ENCODE peak calls at places on chromosome 7, in ten cellular contexts. Q is fibroblast of lung, T is upper lobe of right lung, L is PC-3, A is fibroblast of mammary gland, O is prostate gland, C is GM23338, B is hepatocyte, R is colonic mucosa, W is A549. Y is an unnamed sample.

GRCh38 chr7:154690411-154690810 is 312.5 kb downstream of the PAXIP1 start:
- DNase-seq in T (no peak), R (no peak), Q (no peak), L (no peak), C (no peak), A (no peak), O (no peak), W (no peak), B (no peak), Y (no peak)

GRCh38 chr7:43217055-43217454 is 104.6 kb downstream of the HECW1 start:
- DNase-seq in B (no peak), Q (no peak), O (no peak), L (no peak), W (no peak), R (no peak), A (no peak), T (no peak), C (no peak), Y (no peak)

GRCh38 chr7:155741805-155742204 is 70.5 kb downstream of the SHH start:
- DNase-seq in O (no peak), T (no peak), R (no peak), C (no peak), A (no peak), Q (no peak), L (no peak), B (no peak), W (no peak), Y (no peak)

GRCh38 chr7:93427107-93427506 is 147.4 kb downstream of the CALCR start:
- DNase-seq in R (no peak), T (no peak), A (no peak), L (no peak), C (no peak), Q (no peak), B (no peak), W (no peak), O (no peak), Y (no peak)

GRCh38 chr7:155408657-155409586 is 49.0 kb upstream of the EN2 start:
- DNase-seq in L (no peak), C (peak; percentile 37), A (no peak), T (no peak), Q (no peak), W (no peak), R (no peak), O (no peak), B (no peak), Y (no peak)

GRCh38 chr7:194257-194995 is 2.1 kb downstream of the FAM20C start:
- DNase-seq in B (peak; percentile 51), O (no peak), A (no peak), T (no peak), C (peak; percentile 49), Q (peak; percentile 62), W (no peak), R (peak; percentile 33), L (no peak), Y (no peak)

GRCh38 chr7:132935608-132936007 is 146.3 kb downstream of the CHCHD3 start:
- DNase-seq in Q (no peak), A (no peak), L (no peak), R (no peak), B (no peak), T (no peak), C (no peak), W (no peak), O (no peak), Y (no peak)

GRCh38 chr7:835491-836401 is 3.5 kb downstream of the SUN1 start:
- DNase-seq in Q (no peak), R (no peak), O (no peak), A (peak; percentile 16), B (no peak), C (no peak), L (peak; percentile 73), T (no peak), W (no peak), Y (no peak)

DNA sequence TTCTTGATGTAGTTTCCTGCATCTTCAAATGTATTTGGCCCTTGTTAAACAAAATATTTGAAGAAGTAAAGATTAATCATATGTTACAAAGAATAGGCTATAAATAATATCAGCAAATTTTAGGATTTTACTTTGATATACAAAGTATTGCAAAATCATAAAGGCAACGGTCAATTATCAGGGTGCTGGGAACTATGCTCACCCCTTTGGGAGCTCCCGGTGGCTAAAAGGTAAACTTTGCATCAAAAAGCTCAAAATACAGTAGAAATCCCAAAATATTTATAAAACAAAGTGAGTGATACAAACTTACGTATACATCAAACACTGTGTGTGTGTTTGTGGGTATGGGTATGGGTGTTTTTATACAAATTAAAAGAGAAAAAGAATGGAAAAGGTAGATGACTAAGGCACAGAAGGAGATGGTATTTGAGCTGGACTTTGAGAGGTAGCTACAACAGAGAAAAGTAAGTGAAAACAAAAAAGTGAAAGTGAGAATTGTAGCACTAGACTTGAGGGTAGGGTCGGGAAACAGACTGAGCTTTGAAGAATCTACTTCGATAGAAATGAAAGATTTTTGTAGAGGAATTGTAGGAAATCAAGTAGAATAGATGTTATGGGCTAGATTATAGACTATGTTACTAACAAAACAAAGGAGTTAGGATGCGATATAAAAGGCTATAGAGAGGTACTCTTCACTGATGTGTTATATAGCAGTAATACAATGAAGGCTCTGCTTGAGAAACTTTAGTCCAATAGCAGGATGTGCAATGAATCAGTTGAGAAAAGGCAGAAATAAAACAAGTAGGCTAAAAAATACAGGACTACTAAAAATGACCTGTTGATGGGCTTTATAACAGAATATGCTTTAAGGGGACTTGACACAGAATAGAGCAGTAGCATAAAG is 52.8 kb downstream of the GNAT3 start:
- DNase-seq in Q (no peak), L (no peak), W (no peak), A (no peak), B (no peak), T (no peak), C (no peak), O (no peak), R (no peak), Y (no peak)
- H3K4me3 ChIP-seq in Q (no peak overlapping the region), L (no peak overlapping the region), W (no peak overlapping the region), A (no peak overlapping the region), B (no peak overlapping the region), T (no peak overlapping the region), C (no peak overlapping the region), O (no peak overlapping the region), R (no peak overlapping the region), Y (no peak overlapping the region)

DNA sequence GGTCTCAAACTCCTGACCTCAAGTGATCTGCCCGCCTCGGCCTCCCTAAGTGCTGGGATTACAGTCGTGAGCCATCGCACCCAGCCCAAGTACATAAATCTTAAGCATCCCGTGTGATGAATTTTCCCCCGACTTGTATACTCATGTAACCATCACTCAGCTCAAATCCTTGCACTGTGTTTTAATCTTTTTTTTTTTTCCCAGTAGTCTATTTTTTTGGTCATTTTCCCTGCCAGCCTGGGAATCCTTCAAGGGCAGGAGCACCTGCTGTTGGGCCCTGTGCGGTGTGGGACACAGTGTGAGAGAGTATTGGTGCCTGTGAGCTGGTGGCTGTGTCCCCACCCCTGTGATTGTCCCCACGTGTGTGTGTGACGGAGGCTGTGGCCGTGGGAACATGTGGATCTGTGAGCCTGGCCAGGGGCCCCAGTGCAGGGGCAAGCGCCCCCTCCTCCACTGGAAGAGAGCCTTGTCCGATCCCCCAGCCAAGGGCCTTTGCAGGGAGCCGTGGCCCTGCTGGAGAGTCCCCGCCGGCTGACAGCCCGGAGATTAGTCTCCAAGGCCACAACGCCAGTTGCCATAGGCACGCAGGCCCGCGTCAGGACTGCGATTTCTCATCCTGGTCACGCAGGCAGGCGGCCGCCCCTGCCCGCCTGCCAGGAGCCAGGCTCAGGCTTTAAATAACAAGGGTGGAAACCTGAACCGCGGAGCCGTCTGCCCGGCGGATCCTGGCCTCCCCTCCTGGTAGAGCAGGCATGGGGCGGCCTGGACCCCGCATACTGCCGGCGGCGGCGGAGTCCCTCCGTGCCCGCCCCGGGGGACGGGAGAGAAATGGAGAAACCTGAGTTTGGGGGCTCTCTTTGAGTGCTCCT is 26.5 kb downstream of the GTF2IRD1 start:
- DNase-seq in W (no peak), B (peak; percentile 84), L (no peak), O (peak; percentile 79), C (peak; percentile 89), R (peak; percentile 74), A (peak; percentile 82), Q (peak; percentile 92), T (peak; percentile 89), Y (no peak)
- TF ChIP-seq CTCF in W (no peak), B (no peak), L (no peak), O (peak; percentile 4), C (no peak), R (no peak), A (no peak), Q (no peak), T (no peak), Y (no peak)

GRCh38 chr7:27152816-27153486 is 568 bp upstream of the HOXA3 start:
- DNase-seq in O (no peak), C (peak; percentile 46), Q (no peak), L (no peak), R (peak; percentile 30), W (no peak), T (no peak), A (no peak), B (no peak), Y (no peak)

GRCh38 chr7:27153526-27153925 is 1.1 kb upstream of the HOXA3 start:
- DNase-seq in B (no peak), C (no peak), A (peak; percentile 43), L (no peak), Q (no peak), O (no peak), R (peak; percentile 25), W (no peak), T (no peak), Y (no peak)

GRCh38 chr7:27150568-27151340 is 1.6 kb downstream of the HOXA3 start:
- DNase-seq in R (peak; percentile 81), O (peak; percentile 77), Q (peak; percentile 47), A (peak; percentile 81), L (peak; percentile 86), B (peak; percentile 91), C (peak; percentile 85), T (peak; percentile 86), W (peak; percentile 91), Y (no peak)

GRCh38 chr7:27151341-27151944 is 940 bp downstream of the HOXA3 start:
- DNase-seq in W (no peak), Q (no peak), T (peak; percentile 64), A (peak; percentile 22), L (peak; percentile 27), R (peak; percentile 36), O (no peak), C (peak; percentile 9), B (no peak), Y (no peak)

GRCh38 chr7:27151945-27152815 is at the start of gene HOXA3:
- DNase-seq in C (peak; percentile 6), Q (no peak), L (peak; percentile 72), A (peak; percentile 85), T (peak; percentile 69), O (no peak), W (no peak), R (peak; percentile 93), B (no peak), Y (no peak)
- H3K4me3 ChIP-seq in C (peak within 1 kb of the TSS; percentile 43), Q (peak within 1 kb of the TSS; percentile 48), L (peak within 1 kb of the TSS; percentile 78), A (peak within 1 kb of the TSS; percentile 72), T (peak within 1 kb of the TSS; percentile 70), O (peak within 1 kb of the TSS; percentile 44), W (peak within 1 kb of the TSS; percentile 49), R (peak within 1 kb of the TSS; percentile 55), B (peak within 1 kb of the TSS; percentile 18), Y (peak within 1 kb of the TSS; percentile 75)

DNA sequence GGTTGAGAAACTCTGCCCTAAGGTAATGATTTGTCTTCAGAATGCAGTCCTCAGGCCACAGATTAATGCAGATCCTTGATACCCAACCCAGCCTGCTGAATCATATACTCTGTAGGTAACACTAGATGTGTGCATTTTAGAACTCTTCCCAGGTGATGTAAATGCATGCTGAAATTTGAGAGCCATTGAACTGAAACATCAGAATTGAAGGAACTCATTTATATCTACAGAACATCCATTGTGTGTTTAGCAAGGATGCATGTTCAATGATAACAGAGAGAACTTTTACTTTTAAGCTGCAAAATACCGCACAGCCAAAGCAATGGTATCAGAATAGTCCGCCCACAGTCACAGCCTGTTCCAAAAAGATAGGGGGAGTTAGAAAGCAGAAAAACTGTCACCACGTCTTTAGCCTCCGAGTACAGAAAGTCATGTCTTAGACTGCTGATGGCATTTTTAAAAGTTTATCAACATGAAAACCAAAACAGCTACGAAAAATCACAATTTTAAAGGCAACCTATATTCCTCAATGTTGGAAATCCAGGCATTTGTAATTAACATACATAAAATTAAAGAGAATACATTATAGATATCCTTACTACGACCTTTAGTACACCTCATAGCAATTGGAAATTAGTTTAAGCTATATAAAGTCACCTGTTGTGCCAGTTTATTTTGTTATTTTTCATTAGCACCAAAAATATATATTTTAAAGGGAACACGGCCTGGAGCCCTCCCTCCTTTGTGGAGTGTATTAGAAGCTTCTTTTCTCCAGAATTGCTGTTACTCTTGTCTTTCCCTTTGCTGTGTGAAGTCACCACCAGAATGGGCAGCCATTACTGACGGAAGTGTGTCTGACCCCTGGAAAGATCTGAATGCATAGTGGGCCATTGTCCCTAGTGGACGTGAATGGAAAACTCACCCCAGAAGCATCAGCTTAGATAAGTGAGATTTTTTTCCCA is 65.8 kb upstream of the PRKAR2B start:
- DNase-seq in B (no peak), T (no peak), W (peak; percentile 13), A (no peak), C (no peak), O (no peak), R (no peak), L (no peak), Q (no peak), Y (no peak)
- TF ChIP-seq CTCF in B (peak; percentile 7), T (no peak), W (no peak), A (no peak), C (no peak), O (no peak), R (no peak), L (no peak), Q (no peak), Y (peak; percentile 21)